ENCODE peak calls at places on chromosomes 16 and 17, in ten cellular contexts. One of them, this sample, is unnamed.

GRCh38 chr17:33750943-33751701 is 458.0 kb upstream of the ASIC2 start:
- DNase-seq in fibroblast of lung: peak
- DNase-seq in GM12891: peak
- DNase-seq in activated effector memory CD4-positive, alpha-beta T cell treated with Interleukin-2 at 50 U/mL for 16 hours: peak
- DNase-seq in AG10803: peak
- DNase-seq in GM12865: peak
- DNase-seq in stomach: peak
- DNase-seq in right lobe of liver: peak
- DNase-seq in activated T-helper 9 cell treated with anti-CD3 and anti-CD28 coated beads, Interleukin-2, amount 50 U/mL, for 16 hours: peak
- DNase-seq in AG04449: peak
- DNase-seq in this sample: peak

GRCh38 chr16:8929086-8929748 is 34.5 kb downstream of the USP7 start:
- DNase-seq in GM12891: no peak
- DNase-seq in GM12865: peak
- DNase-seq in stomach: no peak
- DNase-seq in activated T-helper 9 cell treated with anti-CD3 and anti-CD28 coated beads, Interleukin-2, amount 50 U/mL, for 16 hours: no peak
- DNase-seq in AG04449: no peak
- DNase-seq in fibroblast of lung: no peak
- DNase-seq in activated effector memory CD4-positive, alpha-beta T cell treated with Interleukin-2 at 50 U/mL for 16 hours: no peak
- DNase-seq in AG10803: no peak
- DNase-seq in right lobe of liver: no peak
- DNase-seq in this sample: no peak

GRCh38 chr16:87129771-87130170 is 187.4 kb downstream of the C16orf95 start:
- DNase-seq in activated effector memory CD4-positive, alpha-beta T cell treated with Interleukin-2 at 50 U/mL for 16 hours: no peak
- DNase-seq in GM12891: no peak
- DNase-seq in fibroblast of lung: peak
- DNase-seq in right lobe of liver: no peak
- DNase-seq in AG04449: no peak
- DNase-seq in activated T-helper 9 cell treated with anti-CD3 and anti-CD28 coated beads, Interleukin-2, amount 50 U/mL, for 16 hours: no peak
- DNase-seq in AG10803: no peak
- DNase-seq in stomach: no peak
- DNase-seq in GM12865: no peak
- DNase-seq in this sample: no peak

GRCh38 chr16:84115919-84116719 is 623 bp downstream of the MBTPS1 start:
- DNase-seq in stomach: peak
- DNase-seq in GM12865: peak
- DNase-seq in activated effector memory CD4-positive, alpha-beta T cell treated with Interleukin-2 at 50 U/mL for 16 hours: no peak
- DNase-seq in right lobe of liver: peak
- DNase-seq in AG04449: no peak
- DNase-seq in GM12891: peak
- DNase-seq in activated T-helper 9 cell treated with anti-CD3 and anti-CD28 coated beads, Interleukin-2, amount 50 U/mL, for 16 hours: no peak
- DNase-seq in fibroblast of lung: peak
- DNase-seq in AG10803: peak
- DNase-seq in this sample: no peak

GRCh38 chr17:59846391-59847165 is 46.2 kb downstream of the TUBD1 start:
- DNase-seq in GM12891: peak
- DNase-seq in activated effector memory CD4-positive, alpha-beta T cell treated with Interleukin-2 at 50 U/mL for 16 hours: no peak
- DNase-seq in AG04449: no peak
- DNase-seq in AG10803: peak
- DNase-seq in right lobe of liver: no peak
- DNase-seq in GM12865: peak
- DNase-seq in fibroblast of lung: peak
- DNase-seq in stomach: peak
- DNase-seq in activated T-helper 9 cell treated with anti-CD3 and anti-CD28 coated beads, Interleukin-2, amount 50 U/mL, for 16 hours: no peak
- DNase-seq in this sample: no peak

GRCh38 chr17:79612468-79613194 is 1.8 kb upstream of the RBFOX3 start:
- DNase-seq in activated T-helper 9 cell treated with anti-CD3 and anti-CD28 coated beads, Interleukin-2, amount 50 U/mL, for 16 hours: no peak
- DNase-seq in stomach: peak
- DNase-seq in right lobe of liver: peak
- DNase-seq in GM12891: peak
- DNase-seq in AG10803: peak
- DNase-seq in activated effector memory CD4-positive, alpha-beta T cell treated with Interleukin-2 at 50 U/mL for 16 hours: no peak
- DNase-seq in fibroblast of lung: peak
- DNase-seq in AG04449: no peak
- DNase-seq in GM12865: peak
- DNase-seq in this sample: no peak

GRCh38 chr17:13590441-13590840 is 11.3 kb downstream of the HS3ST3A1 start:
- DNase-seq in AG10803: no peak
- DNase-seq in right lobe of liver: no peak
- DNase-seq in activated effector memory CD4-positive, alpha-beta T cell treated with Interleukin-2 at 50 U/mL for 16 hours: no peak
- DNase-seq in stomach: no peak
- DNase-seq in GM12891: no peak
- DNase-seq in GM12865: no peak
- DNase-seq in AG04449: no peak
- DNase-seq in activated T-helper 9 cell treated with anti-CD3 and anti-CD28 coated beads, Interleukin-2, amount 50 U/mL, for 16 hours: no peak
- DNase-seq in fibroblast of lung: no peak
- DNase-seq in this sample: no peak

GRCh38 chr16:59412275-59412841 is 678.2 kb upstream of the GOT2 start:
- DNase-seq in right lobe of liver: no peak
- DNase-seq in GM12891: no peak
- DNase-seq in activated T-helper 9 cell treated with anti-CD3 and anti-CD28 coated beads, Interleukin-2, amount 50 U/mL, for 16 hours: no peak
- DNase-seq in GM12865: no peak
- DNase-seq in activated effector memory CD4-positive, alpha-beta T cell treated with Interleukin-2 at 50 U/mL for 16 hours: no peak
- DNase-seq in fibroblast of lung: peak
- DNase-seq in stomach: no peak
- DNase-seq in AG10803: no peak
- DNase-seq in AG04449: no peak
- DNase-seq in this sample: no peak

GRCh38 chr17:40086150-40087044 is 14.0 kb downstream of the NR1D1 start:
- DNase-seq in AG04449: no peak
- DNase-seq in GM12891: peak
- DNase-seq in GM12865: peak
- DNase-seq in fibroblast of lung: no peak
- DNase-seq in stomach: peak
- DNase-seq in right lobe of liver: peak
- DNase-seq in activated effector memory CD4-positive, alpha-beta T cell treated with Interleukin-2 at 50 U/mL for 16 hours: no peak
- DNase-seq in AG10803: no peak
- DNase-seq in activated T-helper 9 cell treated with anti-CD3 and anti-CD28 coated beads, Interleukin-2, amount 50 U/mL, for 16 hours: peak
- DNase-seq in this sample: no peak

GRCh38 chr16:89330177-89330856 is 112.8 kb downstream of the ZNF778 start:
- DNase-seq in AG10803: no peak
- DNase-seq in AG04449: no peak
- DNase-seq in right lobe of liver: peak
- DNase-seq in activated effector memory CD4-positive, alpha-beta T cell treated with Interleukin-2 at 50 U/mL for 16 hours: peak
- DNase-seq in stomach: peak
- DNase-seq in activated T-helper 9 cell treated with anti-CD3 and anti-CD28 coated beads, Interleukin-2, amount 50 U/mL, for 16 hours: no peak
- DNase-seq in fibroblast of lung: peak
- DNase-seq in GM12891: no peak
- DNase-seq in GM12865: no peak
- DNase-seq in this sample: no peak

GRCh38 chr17:18217412-18218015 is 7.9 kb upstream of the LLGL1 start:
- DNase-seq in activated T-helper 9 cell treated with anti-CD3 and anti-CD28 coated beads, Interleukin-2, amount 50 U/mL, for 16 hours: peak
- DNase-seq in AG10803: peak
- DNase-seq in stomach: peak
- DNase-seq in AG04449: no peak
- DNase-seq in fibroblast of lung: peak
- DNase-seq in activated effector memory CD4-positive, alpha-beta T cell treated with Interleukin-2 at 50 U/mL for 16 hours: peak
- DNase-seq in GM12891: peak
- DNase-seq in right lobe of liver: peak
- DNase-seq in GM12865: peak
- DNase-seq in this sample: peak

GRCh38 chr17:33628500-33629336 is 335.6 kb upstream of the ASIC2 start:
- DNase-seq in GM12891: no peak
- DNase-seq in fibroblast of lung: no peak
- DNase-seq in right lobe of liver: no peak
- DNase-seq in activated T-helper 9 cell treated with anti-CD3 and anti-CD28 coated beads, Interleukin-2, amount 50 U/mL, for 16 hours: no peak
- DNase-seq in stomach: no peak
- DNase-seq in AG10803: no peak
- DNase-seq in GM12865: no peak
- DNase-seq in activated effector memory CD4-positive, alpha-beta T cell treated with Interleukin-2 at 50 U/mL for 16 hours: no peak
- DNase-seq in AG04449: no peak
- DNase-seq in this sample: no peak

GRCh38 chr16:72475688-72476087 is 303.7 kb upstream of the PMFBP1 start:
- DNase-seq in stomach: no peak
- DNase-seq in right lobe of liver: no peak
- DNase-seq in GM12891: no peak
- DNase-seq in activated T-helper 9 cell treated with anti-CD3 and anti-CD28 coated beads, Interleukin-2, amount 50 U/mL, for 16 hours: no peak
- DNase-seq in GM12865: no peak
- DNase-seq in AG10803: no peak
- DNase-seq in AG04449: no peak
- DNase-seq in fibroblast of lung: peak
- DNase-seq in activated effector memory CD4-positive, alpha-beta T cell treated with Interleukin-2 at 50 U/mL for 16 hours: no peak
- DNase-seq in this sample: no peak

GRCh38 chr17:21017256-21017655 is 25.6 kb downstream of the USP22 start:
- DNase-seq in GM12891: no peak
- DNase-seq in AG04449: no peak
- DNase-seq in stomach: no peak
- DNase-seq in GM12865: no peak
- DNase-seq in fibroblast of lung: no peak
- DNase-seq in activated T-helper 9 cell treated with anti-CD3 and anti-CD28 coated beads, Interleukin-2, amount 50 U/mL, for 16 hours: no peak
- DNase-seq in activated effector memory CD4-positive, alpha-beta T cell treated with Interleukin-2 at 50 U/mL for 16 hours: no peak
- DNase-seq in right lobe of liver: no peak
- DNase-seq in AG10803: no peak
- DNase-seq in this sample: peak

GRCh38 chr17:29116652-29117439 is 63.4 kb downstream of the MYO18A start:
- DNase-seq in AG10803: peak
- DNase-seq in activated effector memory CD4-positive, alpha-beta T cell treated with Interleukin-2 at 50 U/mL for 16 hours: peak
- DNase-seq in GM12891: peak
- DNase-seq in activated T-helper 9 cell treated with anti-CD3 and anti-CD28 coated beads, Interleukin-2, amount 50 U/mL, for 16 hours: peak
- DNase-seq in fibroblast of lung: peak
- DNase-seq in right lobe of liver: peak
- DNase-seq in AG04449: no peak
- DNase-seq in stomach: peak
- DNase-seq in GM12865: peak
- DNase-seq in this sample: peak

GRCh38 chr16:27920391-27920891 is 143.1 kb downstream of the GSG1L start:
- DNase-seq in AG10803: no peak
- DNase-seq in stomach: no peak
- DNase-seq in fibroblast of lung: no peak
- DNase-seq in right lobe of liver: no peak
- DNase-seq in GM12865: no peak
- DNase-seq in activated effector memory CD4-positive, alpha-beta T cell treated with Interleukin-2 at 50 U/mL for 16 hours: no peak
- DNase-seq in activated T-helper 9 cell treated with anti-CD3 and anti-CD28 coated beads, Interleukin-2, amount 50 U/mL, for 16 hours: no peak
- DNase-seq in GM12891: no peak
- DNase-seq in AG04449: no peak
- DNase-seq in this sample: no peak

GRCh38 chr16:933581-933980 is 37.2 kb downstream of the LMF1 start:
- DNase-seq in activated effector memory CD4-positive, alpha-beta T cell treated with Interleukin-2 at 50 U/mL for 16 hours: no peak
- DNase-seq in AG04449: no peak
- DNase-seq in GM12865: no peak
- DNase-seq in stomach: no peak
- DNase-seq in AG10803: no peak
- DNase-seq in right lobe of liver: no peak
- DNase-seq in fibroblast of lung: no peak
- DNase-seq in GM12891: no peak
- DNase-seq in activated T-helper 9 cell treated with anti-CD3 and anti-CD28 coated beads, Interleukin-2, amount 50 U/mL, for 16 hours: no peak
- DNase-seq in this sample: no peak

GRCh38 chr17:72414967-72415853 is 294.4 kb downstream of the SOX9 start:
- DNase-seq in GM12891: no peak
- DNase-seq in AG04449: no peak
- DNase-seq in activated effector memory CD4-positive, alpha-beta T cell treated with Interleukin-2 at 50 U/mL for 16 hours: no peak
- DNase-seq in right lobe of liver: no peak
- DNase-seq in activated T-helper 9 cell treated with anti-CD3 and anti-CD28 coated beads, Interleukin-2, amount 50 U/mL, for 16 hours: no peak
- DNase-seq in fibroblast of lung: no peak
- DNase-seq in stomach: no peak
- DNase-seq in GM12865: no peak
- DNase-seq in AG10803: no peak
- DNase-seq in this sample: no peak

GRCh38 chr17:82323514-82324234 is 6.3 kb upstream of the CD7 start:
- DNase-seq in AG10803: no peak
- DNase-seq in activated T-helper 9 cell treated with anti-CD3 and anti-CD28 coated beads, Interleukin-2, amount 50 U/mL, for 16 hours: no peak
- DNase-seq in activated effector memory CD4-positive, alpha-beta T cell treated with Interleukin-2 at 50 U/mL for 16 hours: no peak
- DNase-seq in fibroblast of lung: no peak
- DNase-seq in AG04449: no peak
- DNase-seq in right lobe of liver: no peak
- DNase-seq in GM12891: no peak
- DNase-seq in GM12865: no peak
- DNase-seq in stomach: no peak
- DNase-seq in this sample: no peak

GRCh38 chr17:71084219-71084618 is 914.9 kb downstream of the KCNJ2 start:
- DNase-seq in activated T-helper 9 cell treated with anti-CD3 and anti-CD28 coated beads, Interleukin-2, amount 50 U/mL, for 16 hours: no peak
- DNase-seq in fibroblast of lung: no peak
- DNase-seq in AG10803: peak
- DNase-seq in activated effector memory CD4-positive, alpha-beta T cell treated with Interleukin-2 at 50 U/mL for 16 hours: no peak
- DNase-seq in stomach: peak
- DNase-seq in right lobe of liver: peak
- DNase-seq in GM12865: peak
- DNase-seq in AG04449: no peak
- DNase-seq in GM12891: no peak
- DNase-seq in this sample: no peak

GRCh38 chr16:81500833-81501521 is 56.4 kb downstream of the CMIP start:
- DNase-seq in GM12865: no peak
- DNase-seq in AG10803: peak
- DNase-seq in activated T-helper 9 cell treated with anti-CD3 and anti-CD28 coated beads, Interleukin-2, amount 50 U/mL, for 16 hours: no peak
- DNase-seq in activated effector memory CD4-positive, alpha-beta T cell treated with Interleukin-2 at 50 U/mL for 16 hours: no peak
- DNase-seq in GM12891: no peak
- DNase-seq in fibroblast of lung: peak
- DNase-seq in AG04449: no peak
- DNase-seq in stomach: no peak
- DNase-seq in right lobe of liver: no peak
- DNase-seq in this sample: peak

GRCh38 chr17:74239169-74239568 is 25.8 kb downstream of the TTYH2 start:
- DNase-seq in right lobe of liver: peak
- DNase-seq in activated effector memory CD4-positive, alpha-beta T cell treated with Interleukin-2 at 50 U/mL for 16 hours: no peak
- DNase-seq in GM12891: no peak
- DNase-seq in stomach: no peak
- DNase-seq in fibroblast of lung: peak
- DNase-seq in activated T-helper 9 cell treated with anti-CD3 and anti-CD28 coated beads, Interleukin-2, amount 50 U/mL, for 16 hours: no peak
- DNase-seq in AG10803: no peak
- DNase-seq in GM12865: no peak
- DNase-seq in AG04449: no peak
- DNase-seq in this sample: peak

GRCh38 chr16:27421961-27422740 is 20.2 kb downstream of the IL21R start:
- DNase-seq in AG04449: no peak
- DNase-seq in fibroblast of lung: no peak
- DNase-seq in GM12865: no peak
- DNase-seq in AG10803: no peak
- DNase-seq in activated T-helper 9 cell treated with anti-CD3 and anti-CD28 coated beads, Interleukin-2, amount 50 U/mL, for 16 hours: no peak
- DNase-seq in right lobe of liver: no peak
- DNase-seq in stomach: no peak
- DNase-seq in activated effector memory CD4-positive, alpha-beta T cell treated with Interleukin-2 at 50 U/mL for 16 hours: no peak
- DNase-seq in GM12891: no peak
- DNase-seq in this sample: no peak

GRCh38 chr16:23408242-23409201 is 44.5 kb downstream of the COG7 start:
- DNase-seq in AG10803: peak
- DNase-seq in activated effector memory CD4-positive, alpha-beta T cell treated with Interleukin-2 at 50 U/mL for 16 hours: no peak
- DNase-seq in AG04449: no peak
- DNase-seq in stomach: no peak
- DNase-seq in fibroblast of lung: peak
- DNase-seq in GM12865: no peak
- DNase-seq in GM12891: no peak
- DNase-seq in right lobe of liver: no peak
- DNase-seq in activated T-helper 9 cell treated with anti-CD3 and anti-CD28 coated beads, Interleukin-2, amount 50 U/mL, for 16 hours: no peak
- DNase-seq in this sample: no peak

GRCh38 chr16:57785385-57785784 is 16.9 kb downstream of the KIFC3 start:
- DNase-seq in fibroblast of lung: no peak
- DNase-seq in activated T-helper 9 cell treated with anti-CD3 and anti-CD28 coated beads, Interleukin-2, amount 50 U/mL, for 16 hours: no peak
- DNase-seq in GM12865: no peak
- DNase-seq in stomach: no peak
- DNase-seq in right lobe of liver: no peak
- DNase-seq in AG04449: no peak
- DNase-seq in AG10803: no peak
- DNase-seq in activated effector memory CD4-positive, alpha-beta T cell treated with Interleukin-2 at 50 U/mL for 16 hours: no peak
- DNase-seq in GM12891: no peak
- DNase-seq in this sample: no peak

GRCh38 chr16:69253796-69254426 is 57.2 kb upstream of the VPS4A start:
- DNase-seq in AG04449: no peak
- DNase-seq in stomach: no peak
- DNase-seq in GM12891: no peak
- DNase-seq in activated effector memory CD4-positive, alpha-beta T cell treated with Interleukin-2 at 50 U/mL for 16 hours: no peak
- DNase-seq in activated T-helper 9 cell treated with anti-CD3 and anti-CD28 coated beads, Interleukin-2, amount 50 U/mL, for 16 hours: no peak
- DNase-seq in GM12865: no peak
- DNase-seq in AG10803: peak
- DNase-seq in right lobe of liver: no peak
- DNase-seq in fibroblast of lung: peak
- DNase-seq in this sample: no peak

GRCh38 chr17:81004336-81005015 is 12.8 kb downstream of the CHMP6 start:
- DNase-seq in fibroblast of lung: no peak
- DNase-seq in activated effector memory CD4-positive, alpha-beta T cell treated with Interleukin-2 at 50 U/mL for 16 hours: no peak
- DNase-seq in GM12865: no peak
- DNase-seq in right lobe of liver: no peak
- DNase-seq in activated T-helper 9 cell treated with anti-CD3 and anti-CD28 coated beads, Interleukin-2, amount 50 U/mL, for 16 hours: no peak
- DNase-seq in GM12891: peak
- DNase-seq in AG04449: no peak
- DNase-seq in AG10803: no peak
- DNase-seq in stomach: no peak
- DNase-seq in this sample: no peak

GRCh38 chr16:56933266-56933619 is 1.3 kb downstream of the HERPUD1 start:
- DNase-seq in GM12891: no peak
- DNase-seq in activated T-helper 9 cell treated with anti-CD3 and anti-CD28 coated beads, Interleukin-2, amount 50 U/mL, for 16 hours: no peak
- DNase-seq in right lobe of liver: no peak
- DNase-seq in GM12865: no peak
- DNase-seq in activated effector memory CD4-positive, alpha-beta T cell treated with Interleukin-2 at 50 U/mL for 16 hours: no peak
- DNase-seq in fibroblast of lung: no peak
- DNase-seq in AG10803: peak
- DNase-seq in AG04449: no peak
- DNase-seq in stomach: no peak
- DNase-seq in this sample: no peak

This sample was measured in CD14-positive monocyte.